ENCODE peak calls at places on chromosomes 11 and 22, in nine cellular contexts. K is mesendoderm, Z is RWPE2, X is mucosa of descending colon, N is right atrium auricular region, F is cardiac muscle cell, V is fibroblast of lung, E is transverse colon, B is HCT116. J is an unnamed sample.

GRCh38 chr22:46129390-46130041 is 20.8 kb upstream of the PPARA start:
- DNase-seq in K (no peak), Z (no peak), X (peak; percentile 61), N (no peak), F (no peak), V (no peak), E (peak; percentile 61), B (no peak), J (peak; percentile 83)

GRCh38 chr11:132556316-132556715 is 976.0 kb downstream of the OPCML start:
- DNase-seq in K (peak; percentile 20), Z (no peak), X (no peak), N (no peak), F (no peak), V (no peak), E (no peak), B (no peak), J (no peak)

GRCh38 chr11:96154802-96155520 is 188.0 kb downstream of the MAML2 start:
- DNase-seq in K (peak; percentile 32), Z (no peak), X (no peak), N (no peak), F (no peak), V (peak; percentile 56), E (no peak), B (no peak), J (no peak)

GRCh38 chr11:1482581-1483444 is 3.8 kb downstream of the MOB2 start:
- DNase-seq in K (no peak), Z (no peak), X (no peak), N (no peak), F (no peak), V (no peak), E (no peak), B (no peak), J (peak; percentile 67)

GRCh38 chr11:44979536-44980399 is 29.1 kb upstream of the TP53I11 start:
- DNase-seq in K (peak; percentile 86), Z (peak; percentile 83), X (peak; percentile 90), N (no peak), F (no peak), V (no peak), E (peak; percentile 85), B (peak; percentile 10), J (peak; percentile 86)

GRCh38 chr22:46894081-46894671 is 131.7 kb downstream of the TBC1D22A start:
- DNase-seq in K (no peak), Z (no peak), X (no peak), N (no peak), F (no peak), V (peak; percentile 24), E (no peak), B (no peak), J (no peak)

GRCh38 chr11:15170170-15170569 is 55.4 kb downstream of the INSC start:
- DNase-seq in K (no peak), Z (no peak), X (no peak), N (no peak), F (no peak), V (no peak), E (no peak), B (no peak), J (no peak)

GRCh38 chr11:129724866-129725265 is 90.8 kb upstream of the TMEM45B start:
- DNase-seq in K (no peak), Z (peak; percentile 7), X (no peak), N (no peak), F (no peak), V (no peak), E (no peak), B (no peak), J (no peak)

GRCh38 chr11:69939551-69940245 is 120.5 kb upstream of the FGF3 start:
- DNase-seq in K (no peak), Z (peak; percentile 31), X (peak; percentile 6), N (peak; percentile 81), F (peak; percentile 82), V (peak; percentile 69), E (no peak), B (no peak), J (peak; percentile 64)

GRCh38 chr11:74504100-74504691 is 10.7 kb upstream of the LIPT2 start:
- DNase-seq in K (no peak), Z (no peak), X (no peak), N (no peak), F (no peak), V (no peak), E (no peak), B (no peak), J (no peak)

GRCh38 chr11:64654439-64654838 is 63.4 kb downstream of the SLC22A12 start:
- DNase-seq in K (no peak), Z (no peak), X (no peak), N (no peak), F (no peak), V (no peak), E (no peak), B (no peak), J (no peak)

GRCh38 chr11:42422094-42422493 is 889.7 kb upstream of the API5 start:
- DNase-seq in K (no peak), Z (no peak), X (no peak), N (no peak), F (no peak), V (no peak), E (no peak), B (no peak), J (no peak)

GRCh38 chr22:19998232-19998951 is 18.2 kb downstream of the ARVCF start:
- DNase-seq in K (peak; percentile 47), Z (no peak), X (no peak), N (no peak), F (peak; percentile 21), V (no peak), E (no peak), B (no peak), J (no peak)

GRCh38 chr22:19998991-19999820 is 17.4 kb downstream of the ARVCF start:
- DNase-seq in K (no peak), Z (no peak), X (no peak), N (no peak), F (no peak), V (no peak), E (no peak), B (no peak), J (no peak)

GRCh38 chr22:20001082-20001638 is 15.5 kb downstream of the ARVCF start:
- DNase-seq in K (no peak), Z (no peak), X (no peak), N (no peak), F (no peak), V (no peak), E (no peak), B (no peak), J (no peak)

GRCh38 chr22:20002098-20002497 is 14.5 kb downstream of the ARVCF start:
- DNase-seq in K (no peak), Z (no peak), X (no peak), N (no peak), F (peak; percentile 54), V (no peak), E (no peak), B (no peak), J (no peak)

GRCh38 chr22:20000246-20001081 is 16.2 kb downstream of the ARVCF start:
- DNase-seq in K (no peak), Z (no peak), X (no peak), N (no peak), F (peak; percentile 54), V (no peak), E (no peak), B (no peak), J (no peak)
- H3K4me1 ChIP-seq in K (peaks cover 10% of the 10 kb centered on the region), Z (no peaks in the 10 kb centered on the region), X (no peaks in the 10 kb centered on the region), N (peaks cover 50% of the 10 kb centered on the region), F (peaks cover 42% of the 10 kb centered on the region), V (peaks cover 4% of the 10 kb centered on the region), E (no peaks in the 10 kb centered on the region), B (no peaks in the 10 kb centered on the region), J (peaks cover 28% of the 10 kb centered on the region)

GRCh38 chr22:41935015-41935908 is 8.7 kb upstream of the TNFRSF13C start:
- DNase-seq in K (no peak), Z (no peak), X (no peak), N (no peak), F (no peak), V (no peak), E (no peak), B (no peak), J (no peak)

GRCh38 chr22:41943661-41944209 is 3.2 kb downstream of the CENPM start:
- DNase-seq in K (no peak), Z (no peak), X (peak; percentile 81), N (no peak), F (no peak), V (no peak), E (peak; percentile 69), B (no peak), J (no peak)

GRCh38 chr22:41936894-41937169 is 10.1 kb downstream of the CENPM start:
- DNase-seq in K (no peak), Z (no peak), X (no peak), N (no peak), F (no peak), V (no peak), E (no peak), B (no peak), J (no peak)

GRCh38 chr22:41940853-41941765 is 5.8 kb downstream of the CENPM start:
- DNase-seq in K (peak; percentile 87), Z (no peak), X (peak; percentile 93), N (peak; percentile 87), F (peak; percentile 86), V (peak; percentile 96), E (peak; percentile 92), B (no peak), J (peak; percentile 86)

GRCh38 chr22:41939981-41940852 is 6.7 kb downstream of the CENPM start:
- DNase-seq in K (no peak), Z (no peak), X (peak; percentile 97), N (peak; percentile 63), F (no peak), V (no peak), E (peak; percentile 94), B (no peak), J (peak; percentile 66)
- H3K4me3 ChIP-seq in K (no peak overlapping the region), Z (no peak overlapping the region), X (no peak overlapping the region), N (no peak overlapping the region), F (no peak overlapping the region), V (no peak overlapping the region), E (no peak overlapping the region), B (no peak overlapping the region), J (no peak overlapping the region)

DNA sequence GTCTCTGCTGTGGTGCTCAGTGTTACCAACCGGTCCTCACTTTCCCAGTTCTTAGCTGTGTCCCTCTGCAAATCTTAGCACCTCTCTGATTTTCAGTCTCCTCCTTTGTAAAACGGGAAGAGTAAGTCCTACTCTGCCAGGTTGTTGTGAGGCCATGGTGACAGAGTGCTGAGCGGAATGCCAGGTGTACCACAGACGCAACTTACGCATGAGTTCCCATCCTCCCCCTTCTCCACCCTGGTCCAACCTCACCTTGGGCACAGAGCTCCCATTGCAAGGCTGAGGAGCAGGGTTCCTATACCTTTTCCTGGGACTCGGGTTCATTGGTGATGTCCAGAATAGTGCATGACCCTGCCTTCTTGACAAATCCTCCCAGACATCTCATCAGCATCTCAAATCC is 7.3 kb upstream of the DDB2 start:
- DNase-seq in K (no peak), Z (no peak), X (no peak), N (no peak), F (no peak), V (no peak), E (no peak), B (no peak), J (no peak)
- H3K4me1 ChIP-seq in K (peaks cover 3% of the 10 kb centered on the region), Z (peaks cover 17% of the 10 kb centered on the region), X (no peaks in the 10 kb centered on the region), N (no peaks in the 10 kb centered on the region), F (no peaks in the 10 kb centered on the region), V (peaks cover 5% of the 10 kb centered on the region), E (no peaks in the 10 kb centered on the region), B (no peaks in the 10 kb centered on the region), J (no peaks in the 10 kb centered on the region)

DNA sequence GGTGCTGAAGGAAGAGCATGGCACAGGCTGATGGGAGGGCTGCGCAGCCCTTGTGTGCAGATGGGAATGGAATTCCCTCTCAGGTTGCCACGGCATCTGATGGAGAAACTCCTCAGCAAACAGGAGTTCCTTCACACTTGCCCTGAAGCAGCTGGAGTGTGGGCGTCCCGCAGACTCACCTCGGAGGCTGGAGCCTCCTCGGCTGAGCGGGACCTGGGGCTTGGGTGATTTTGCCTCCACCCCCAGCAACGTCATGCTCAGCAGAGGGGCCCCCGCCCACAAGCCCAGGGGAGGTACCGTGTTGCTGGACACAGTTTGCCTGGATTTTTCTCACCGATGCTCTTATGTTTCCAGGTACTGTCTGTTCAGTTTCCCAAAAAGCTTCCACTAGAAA is 63.4 kb downstream of the MYO7A start:
- DNase-seq in K (no peak), Z (no peak), X (no peak), N (no peak), F (no peak), V (no peak), E (no peak), B (peak; percentile 7), J (no peak)
- H3K4me3 ChIP-seq in K (no peak overlapping the region), Z (peak overlapping the region; percentile 6), X (no peak overlapping the region), N (no peak overlapping the region), F (no peak overlapping the region), V (no peak overlapping the region), E (no peak overlapping the region), B (peak overlapping the region; percentile 41), J (peak overlapping the region; percentile 32)